ENCODE peak calls at places on chromosomes 16 and 17, in ten cellular contexts. R is foreskin fibroblast; F is posterior vena cava; S is GF-D8; I is nephron progenitor cell; Q is hippocampal formation; W is stimulated activated CD4-positive, alpha-beta T cell treated with anti-CD3 and anti-CD28 coated beads, Interleukin-1b, Interleukin-23, amount 100 ng/mL, for 1 hour; O is anterior cingulate cortex; X is AG09319; C is NCI-H1105 treated with DMSO at 0.1 percent for 48 hours. E is an unnamed sample.

GRCh38 chr16:13307255-13307654 is 405.9 kb downstream of the SHISA9 start:
- DNase-seq in R (peak), F (no peak), S (no peak), I (no peak), Q (no peak), W (no peak), O (no peak), X (no peak), C (no peak), E (no peak)

GRCh38 chr17:66255112-66255511 is 25.9 kb upstream of the APOH start:
- DNase-seq in R (peak), F (no peak), S (peak), I (no peak), Q (no peak), W (no peak), O (no peak), X (peak), C (peak), E (peak)

GRCh38 chr17:50459756-50460155 is 8.9 kb downstream of the CHAD start:
- DNase-seq in R (no peak), F (no peak), S (no peak), I (no peak), Q (no peak), W (no peak), O (no peak), X (no peak), C (no peak), E (no peak)

GRCh38 chr16:49651980-49652379 is 203.9 kb downstream of the ZNF423 start:
- DNase-seq in R (no peak), F (no peak), S (no peak), I (no peak), Q (no peak), W (no peak), O (no peak), X (no peak), C (no peak), E (no peak)

GRCh38 chr16:85395207-85395912 is 217.8 kb upstream of the GSE1 start:
- DNase-seq in R (peak), F (peak), S (peak), I (peak), Q (no peak), W (no peak), O (no peak), X (peak), C (peak), E (no peak)

GRCh38 chr16:8346291-8346690 is 244.0 kb downstream of the TMEM114 start:
- DNase-seq in R (no peak), F (no peak), S (no peak), I (peak), Q (no peak), W (no peak), O (no peak), X (no peak), C (no peak), E (peak)

GRCh38 chr17:38352245-38353083 is 820 bp downstream of the SOCS7 start:
- DNase-seq in R (no peak), F (peak), S (no peak), I (peak), Q (peak), W (no peak), O (peak), X (no peak), C (no peak), E (no peak)

GRCh38 chr17:37490022-37490587 is 414 bp downstream of the DUSP14 start:
- DNase-seq in R (peak), F (peak), S (peak), I (peak), Q (peak), W (peak), O (peak), X (no peak), C (peak), E (peak)

GRCh38 chr17:3981455-3981854 is 17.2 kb upstream of the ATP2A3 start:
- DNase-seq in R (no peak), F (no peak), S (no peak), I (no peak), Q (no peak), W (no peak), O (no peak), X (no peak), C (no peak), E (no peak)

GRCh38 chr16:5633845-5634440 is 536.3 kb upstream of the EEF2KMT start:
- DNase-seq in R (no peak), F (no peak), S (no peak), I (no peak), Q (no peak), W (no peak), O (no peak), X (no peak), C (peak), E (peak)

GRCh38 chr16:28300327-28300726 is 8.0 kb downstream of the SBK1 start:
- DNase-seq in R (no peak), F (no peak), S (no peak), I (no peak), Q (no peak), W (no peak), O (no peak), X (no peak), C (no peak), E (no peak)

GRCh38 chr16:17382514-17382913 is 88.2 kb downstream of the XYLT1 start:
- DNase-seq in R (no peak), F (no peak), S (no peak), I (no peak), Q (no peak), W (no peak), O (no peak), X (no peak), C (no peak), E (no peak)

GRCh38 chr16:75931043-75931442 is 204.8 kb upstream of the CPHXL start:
- DNase-seq in R (peak), F (no peak), S (no peak), I (no peak), Q (no peak), W (no peak), O (no peak), X (no peak), C (no peak), E (no peak)

GRCh38 chr16:27676807-27677206 is 126.9 kb downstream of the KATNIP start:
- DNase-seq in R (peak), F (no peak), S (no peak), I (no peak), Q (no peak), W (no peak), O (no peak), X (no peak), C (no peak), E (no peak)

GRCh38 chr16:23435500-23435899 is 17.5 kb downstream of the COG7 start:
- DNase-seq in R (peak), F (no peak), S (peak), I (peak), Q (peak), W (peak), O (no peak), X (no peak), C (no peak), E (peak)

GRCh38 chr16:28307936-28308335 is 15.6 kb downstream of the SBK1 start:
- DNase-seq in R (no peak), F (no peak), S (no peak), I (no peak), Q (no peak), W (no peak), O (no peak), X (no peak), C (no peak), E (no peak)

GRCh38 chr17:45854209-45854608 is 9.5 kb downstream of the SPPL2C start:
- DNase-seq in R (no peak), F (no peak), S (no peak), I (no peak), Q (no peak), W (no peak), O (no peak), X (no peak), C (no peak), E (no peak)

GRCh38 chr17:15121426-15121825 is 143.7 kb downstream of the PMP22 start:
- DNase-seq in R (peak), F (no peak), S (no peak), I (no peak), Q (no peak), W (no peak), O (no peak), X (peak), C (no peak), E (no peak)

GRCh38 chr16:56355221-56355620 is 70.1 kb downstream of the AMFR start:
- DNase-seq in R (no peak), F (peak), S (no peak), I (no peak), Q (no peak), W (no peak), O (no peak), X (no peak), C (no peak), E (no peak)

GRCh38 chr17:42484304-42484703 is 25.6 kb downstream of the ATP6V0A1 start:
- DNase-seq in R (no peak), F (no peak), S (no peak), I (no peak), Q (no peak), W (peak), O (no peak), X (no peak), C (no peak), E (no peak)

GRCh38 chr16:10938321-10938720 is 3.9 kb downstream of the DEXI start:
- DNase-seq in R (no peak), F (peak), S (no peak), I (no peak), Q (no peak), W (no peak), O (no peak), X (no peak), C (no peak), E (no peak)

GRCh38 chr16:79593074-79593531 is 7.4 kb downstream of the MAF start:
- DNase-seq in R (no peak), F (no peak), S (no peak), I (no peak), Q (peak), W (no peak), O (no peak), X (no peak), C (no peak), E (no peak)

GRCh38 chr17:61862105-61862574 is 1.2 kb downstream of the BRIP1 start:
- DNase-seq in R (no peak), F (no peak), S (no peak), I (no peak), Q (no peak), W (no peak), O (no peak), X (no peak), C (no peak), E (no peak)

GRCh38 chr16:89402962-89403361 is 87.4 kb downstream of the ANKRD11 start:
- DNase-seq in R (peak), F (no peak), S (no peak), I (no peak), Q (no peak), W (no peak), O (no peak), X (no peak), C (no peak), E (no peak)

GRCh38 chr17:77444653-77445029 is 303.9 kb downstream of the SEC14L1 start:
- DNase-seq in R (peak), F (no peak), S (no peak), I (peak), Q (no peak), W (no peak), O (no peak), X (no peak), C (no peak), E (no peak)

GRCh38 chr16:20774703-20775362 is 11.0 kb downstream of the ACSM3 start:
- DNase-seq in R (peak), F (no peak), S (no peak), I (peak), Q (peak), W (peak), O (no peak), X (peak), C (peak), E (peak)

GRCh38 chr16:28835864-28836760 is 10.0 kb downstream of the TUFM start:
- DNase-seq in R (no peak), F (no peak), S (no peak), I (no peak), Q (no peak), W (no peak), O (no peak), X (no peak), C (no peak), E (no peak)

GRCh38 chr16:5616841-5617240 is 519.2 kb upstream of the EEF2KMT start:
- DNase-seq in R (no peak), F (no peak), S (no peak), I (no peak), Q (no peak), W (no peak), O (no peak), X (no peak), C (no peak), E (no peak)

GRCh38 chr17:47789611-47790520 is 31.7 kb downstream of the OSBPL7 start:
- DNase-seq in R (peak), F (no peak), S (no peak), I (peak), Q (peak), W (peak), O (no peak), X (no peak), C (peak), E (peak)

GRCh38 chr16:55871411-55872038 is 3.6 kb downstream of the CES5A start:
- DNase-seq in R (no peak), F (no peak), S (no peak), I (no peak), Q (no peak), W (no peak), O (no peak), X (no peak), C (no peak), E (no peak)

E was measured in neuronal stem cell.